ENCODE peak calls at places on chromosomes 7 and 10, in seven cellular contexts. O, X, D, C, A, G and Z are unnamed samples.

GRCh38 chr10:6416892-6417512 is 163.1 kb downstream of the PRKCQ start:
- DNase-seq in O (no peak), X (peak; percentile 78), D (no peak), C (peak; percentile 29), A (no peak), G (no peak), Z (peak; percentile 56)

GRCh38 chr7:101718747-101719260 is 89.7 kb upstream of the MYL10 start:
- DNase-seq in O (no peak), X (no peak), D (no peak), C (no peak), A (no peak), G (no peak), Z (no peak)

GRCh38 chr10:96287392-96288105 is 16.2 kb upstream of the BLNK start:
- DNase-seq in O (no peak), X (peak; percentile 5), D (no peak), C (peak; percentile 80), A (no peak), G (peak; percentile 25), Z (peak; percentile 32)

GRCh38 chr7:121954803-121955202 is 81.8 kb downstream of the PTPRZ1 start:
- DNase-seq in O (no peak), X (no peak), D (no peak), C (no peak), A (no peak), G (no peak), Z (no peak)

GRCh38 chr10:34236927-34237326 is 578.2 kb downstream of the PARD3 start:
- DNase-seq in O (no peak), X (peak; percentile 7), D (no peak), C (no peak), A (no peak), G (no peak), Z (no peak)

GRCh38 chr10:63866747-63867140 is 345.5 kb downstream of the REEP3 start:
- DNase-seq in O (no peak), X (peak; percentile 42), D (no peak), C (no peak), A (no peak), G (no peak), Z (no peak)

GRCh38 chr7:10875081-10875480 is 98.6 kb upstream of the PHF14 start:
- DNase-seq in O (no peak), X (no peak), D (no peak), C (no peak), A (no peak), G (no peak), Z (no peak)

GRCh38 chr7:151249034-151249731 is 689 bp upstream of the SMARCD3 start:
- DNase-seq in O (no peak), X (peak; percentile 66), D (no peak), C (peak; percentile 44), A (peak; percentile 49), G (no peak), Z (peak; percentile 63)

GRCh38 chr10:131730771-131731497 is 169.9 kb upstream of the PPP2R2D start:
- DNase-seq in O (no peak), X (no peak), D (no peak), C (no peak), A (no peak), G (no peak), Z (no peak)

GRCh38 chr7:97021443-97022261 is 3.0 kb downstream of the DLX5 start:
- DNase-seq in O (no peak), X (no peak), D (no peak), C (no peak), A (no peak), G (no peak), Z (no peak)

GRCh38 chr10:3192856-3193635 is 20.5 kb upstream of the PITRM1 start:
- DNase-seq in O (peak; percentile 16), X (peak; percentile 46), D (peak; percentile 43), C (peak; percentile 18), A (peak; percentile 69), G (peak; percentile 62), Z (peak; percentile 68)

GRCh38 chr10:86100581-86101061 is 266.0 kb downstream of the GRID1 start:
- DNase-seq in O (no peak), X (peak; percentile 53), D (no peak), C (no peak), A (peak; percentile 15), G (peak; percentile 8), Z (peak; percentile 36)

GRCh38 chr7:68414631-68415425 is 1183.4 kb upstream of the AUTS2 start:
- DNase-seq in O (no peak), X (no peak), D (no peak), C (no peak), A (no peak), G (no peak), Z (no peak)

GRCh38 chr7:129163875-129164544 is 19.5 kb downstream of the TSPAN33 start:
- DNase-seq in O (no peak), X (peak; percentile 52), D (no peak), C (no peak), A (peak; percentile 37), G (peak; percentile 9), Z (peak; percentile 59)

GRCh38 chr10:59907918-59908807 is 1.8 kb upstream of the CCDC6 start:
- DNase-seq in O (peak; percentile 44), X (peak; percentile 89), D (peak; percentile 59), C (no peak), A (peak; percentile 77), G (peak; percentile 26), Z (peak; percentile 39)